ENCODE peak calls at places on chromosomes 11 and 22, in eight cellular contexts. W is MM.1S, S is upper lobe of left lung, K is PC-3, N is dorsolateral prefrontal cortex, H is mesendoderm, R is cardiac muscle cell, M is brain microvascular endothelial cell. D is an unnamed sample.
A peak's percentile ranks its signal among the peaks of the same experiment; 100 is the strongest.

GRCh38 chr11:70505331-70505731 is 107.0 kb downstream of the CTTN start:
- DNase-seq in W (no peak), S (no peak), K (no peak), N (peak; percentile 39), H (no peak), R (no peak), M (no peak), D (peak; percentile 34)

GRCh38 chr11:11215058-11215815 is 137.8 kb downstream of the CSNK2A3 start:
- DNase-seq in W (no peak), S (no peak), K (no peak), N (no peak), H (no peak), R (no peak), M (no peak), D (no peak)

GRCh38 chr22:17601031-17601430 is 27.5 kb downstream of the ATP6V1E1 start:
- DNase-seq in W (no peak), S (no peak), K (no peak), N (no peak), H (no peak), R (no peak), M (no peak), D (no peak)

GRCh38 chr11:97865424-97866012 is 1155.2 kb upstream of the CNTN5 start:
- DNase-seq in W (peak; percentile 74), S (no peak), K (no peak), N (no peak), H (no peak), R (no peak), M (no peak), D (no peak)

GRCh38 chr11:43579171-43579918 is 101.2 kb upstream of the HSD17B12 start:
- DNase-seq in W (no peak), S (no peak), K (peak; percentile 59), N (no peak), H (peak; percentile 79), R (peak; percentile 74), M (no peak), D (no peak)

GRCh38 chr22:32699686-32700085 is 101.8 kb upstream of the TIMP3 start:
- DNase-seq in W (no peak), S (no peak), K (no peak), N (no peak), H (no peak), R (no peak), M (no peak), D (no peak)

GRCh38 chr11:120136356-120136755 is 1.6 kb downstream of the TRIM29 start:
- DNase-seq in W (no peak), S (no peak), K (no peak), N (peak; percentile 15), H (no peak), R (no peak), M (no peak), D (peak; percentile 11)

GRCh38 chr11:128506999-128507591 is 80.3 kb downstream of the ETS1 start:
- DNase-seq in W (no peak), S (peak; percentile 83), K (peak; percentile 96), N (no peak), H (peak; percentile 57), R (no peak), M (peak; percentile 93), D (peak; percentile 70)

GRCh38 chr22:35910926-35911325 is 117.7 kb downstream of the RBFOX2 start:
- DNase-seq in W (no peak), S (no peak), K (no peak), N (no peak), H (peak; percentile 88), R (peak; percentile 67), M (no peak), D (no peak)

GRCh38 chr11:130832571-130833432 is 83.5 kb downstream of the SNX19 start:
- DNase-seq in W (peak; percentile 85), S (no peak), K (no peak), N (no peak), H (no peak), R (no peak), M (peak; percentile 43), D (no peak)

GRCh38 chr11:102914238-102915043 is 39.7 kb upstream of the MMP12 start:
- DNase-seq in W (peak; percentile 18), S (no peak), K (peak; percentile 76), N (no peak), H (peak; percentile 83), R (peak; percentile 68), M (peak; percentile 33), D (no peak)
- H3K27ac ChIP-seq in W (no peak overlapping the region), S (no peak overlapping the region), K (no peak overlapping the region), N (no peak overlapping the region), H (no peak overlapping the region), R (peak overlapping the region; percentile 80), M (no peak overlapping the region), D (no peak overlapping the region)

GRCh38 chr11:79393362-79394043 is 47.3 kb downstream of the TENM4 start:
- DNase-seq in W (no peak), S (no peak), K (peak; percentile 3), N (no peak), H (peak; percentile 92), R (no peak), M (no peak), D (no peak)

GRCh38 chr11:79390923-79391322 is 49.9 kb downstream of the TENM4 start:
- DNase-seq in W (no peak), S (no peak), K (no peak), N (no peak), H (no peak), R (no peak), M (no peak), D (no peak)

GRCh38 chr11:79396001-79396400 is 44.8 kb downstream of the TENM4 start:
- DNase-seq in W (no peak), S (no peak), K (no peak), N (no peak), H (no peak), R (no peak), M (no peak), D (no peak)

GRCh38 chr11:79388201-79388600 is 52.6 kb downstream of the TENM4 start:
- DNase-seq in W (no peak), S (no peak), K (no peak), N (no peak), H (no peak), R (no peak), M (no peak), D (no peak)

DNA sequence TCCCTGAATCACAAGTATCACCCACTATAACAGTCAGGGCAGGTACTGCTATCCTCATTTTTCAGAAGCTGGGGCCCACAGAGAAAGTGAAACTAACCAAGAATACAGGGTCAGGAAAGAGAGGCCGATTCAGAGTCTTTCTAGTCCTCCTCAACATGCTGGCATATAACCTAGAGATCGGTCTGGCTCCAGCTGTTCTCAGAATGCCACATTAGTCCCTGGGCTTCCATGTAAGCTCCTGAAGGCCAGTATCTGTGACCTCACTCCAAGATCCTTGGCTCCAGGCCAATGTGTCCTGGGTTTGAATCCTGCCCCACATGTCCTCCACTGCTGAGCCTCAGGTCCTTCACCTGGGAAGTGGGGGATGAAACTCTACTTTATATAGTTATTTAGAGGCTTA is 50.4 kb downstream of the TENM4 start:
- DNase-seq in W (peak; percentile 47), S (no peak), K (no peak), N (no peak), H (no peak), R (no peak), M (no peak), D (no peak)
- H3K4me3 ChIP-seq in W (no peak overlapping the region), S (no peak overlapping the region), K (no peak overlapping the region), N (no peak overlapping the region), H (no peak overlapping the region), R (no peak overlapping the region), M (no peak overlapping the region), D (no peak overlapping the region)

DNA sequence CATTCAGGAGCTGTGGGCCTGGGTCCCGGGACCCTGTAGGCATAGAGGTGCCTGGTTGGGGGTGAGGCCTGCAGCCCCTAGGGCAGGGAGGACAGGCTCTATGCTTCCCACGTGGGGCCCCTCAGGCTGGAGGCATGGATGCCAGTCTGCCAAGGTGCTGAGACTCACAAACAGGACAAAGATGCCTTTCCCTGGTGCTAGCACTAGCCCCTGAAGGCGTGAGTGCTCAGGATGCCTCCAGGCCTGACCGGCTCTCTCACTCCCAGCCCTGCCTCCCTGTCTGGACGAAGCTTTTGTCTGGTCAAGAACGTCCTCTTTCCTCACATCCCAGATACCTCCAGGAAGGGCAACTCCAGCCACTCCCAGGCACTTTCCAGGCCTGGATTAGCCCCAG is 2.1 kb downstream of the CDC42BPG start:
- DNase-seq in W (no peak), S (no peak), K (peak; percentile 38), N (no peak), H (peak; percentile 69), R (no peak), M (no peak), D (no peak)
- H3K27ac ChIP-seq in W (no peak overlapping the region), S (peak overlapping the region; percentile 77), K (peak overlapping the region; percentile 90), N (no peak overlapping the region), H (peak overlapping the region; percentile 65), R (no peak overlapping the region), M (no peak overlapping the region), D (peak overlapping the region; percentile 86)

DNA sequence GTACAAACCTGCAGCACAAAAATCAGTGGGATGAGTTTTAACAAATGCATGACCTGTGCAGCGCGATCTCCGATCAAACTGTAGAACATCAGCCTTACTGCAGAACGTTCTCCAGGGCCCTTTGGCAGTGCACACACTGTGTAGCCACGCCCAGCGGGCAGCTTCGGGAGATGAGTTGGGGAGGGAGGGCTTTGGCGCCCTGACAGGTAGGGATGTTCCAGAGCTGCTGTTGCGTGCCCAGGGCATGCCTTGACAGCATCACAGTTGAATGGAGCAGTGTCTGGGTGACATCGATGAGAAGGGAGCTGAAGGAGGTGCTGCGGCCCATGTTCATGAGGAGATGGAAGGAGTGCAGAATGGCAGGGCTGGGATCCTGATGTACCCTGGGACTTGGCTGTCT is 80.2 kb downstream of the TBC1D22A start:
- DNase-seq in W (no peak), S (no peak), K (no peak), N (peak; percentile 30), H (no peak), R (no peak), M (no peak), D (no peak)
- H3K4me3 ChIP-seq in W (no peak overlapping the region), S (no peak overlapping the region), K (no peak overlapping the region), N (no peak overlapping the region), H (no peak overlapping the region), R (no peak overlapping the region), M (no peak overlapping the region), D (no peak overlapping the region)

DNA sequence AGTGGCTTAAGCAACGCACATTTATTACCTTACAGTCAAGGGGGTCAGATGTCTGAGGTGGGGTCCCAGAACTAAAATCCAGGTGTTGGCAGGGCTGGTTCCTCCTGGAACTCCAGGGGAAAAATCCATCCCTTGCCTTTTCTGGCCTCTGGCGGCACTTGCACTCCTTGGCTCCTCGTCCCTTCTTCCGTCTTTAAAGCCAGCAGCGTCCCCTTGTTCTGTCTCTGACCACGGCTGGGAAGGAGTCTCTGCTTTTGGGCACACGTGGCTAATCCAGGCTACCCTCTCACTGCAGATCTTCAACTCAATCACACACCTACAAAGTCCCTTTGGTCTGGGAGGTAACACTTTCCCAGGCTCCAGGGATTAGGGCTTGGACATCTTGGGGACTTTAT is 73.5 kb upstream of the WNT7B start:
- DNase-seq in W (no peak), S (peak; percentile 10), K (no peak), N (peak; percentile 4), H (no peak), R (no peak), M (no peak), D (no peak)
- H3K27ac ChIP-seq in W (no peak overlapping the region), S (peak overlapping the region; percentile 100), K (no peak overlapping the region), N (peak overlapping the region; percentile 100), H (no peak overlapping the region), R (no peak overlapping the region), M (no peak overlapping the region), D (peak overlapping the region; percentile 98)

GRCh38 chr11:76667856-76668255 is 2.7 kb downstream of the LRRC32 start:
- DNase-seq in W (no peak), S (no peak), K (no peak), N (peak; percentile 8), H (no peak), R (no peak), M (no peak), D (no peak)
- H3K4me3 ChIP-seq in W (no peak overlapping the region), S (peak overlapping the region; percentile 53), K (no peak overlapping the region), N (peak overlapping the region; percentile 43), H (no peak overlapping the region), R (no peak overlapping the region), M (peak overlapping the region; percentile 12), D (peak overlapping the region; percentile 77)